ENCODE peak calls at places on chromosomes 4 and X, in nine cellular contexts. One of them, this sample, is unnamed. For H3K9me3 and H3K36me3, the result is how much of the 10 kb centered on the place peaks cover.

GRCh38 chrX:30618160-30618765 is 35.0 kb upstream of the GK start:
- DNase-seq in heart right ventricle: no peak
- DNase-seq in WERI-Rb-1: no peak
- DNase-seq in tibial artery: no peak
- DNase-seq in transverse colon: no peak
- DNase-seq in CD8-positive, alpha-beta T cell: no peak
- DNase-seq in sigmoid colon: no peak
- DNase-seq in esophagus squamous epithelium: no peak
- DNase-seq in GM23248: peak
- DNase-seq in this sample: no peak

GRCh38 chrX:152861116-152861515 is 30.3 kb downstream of the NSDHL start:
- DNase-seq in esophagus squamous epithelium: no peak
- DNase-seq in GM23248: no peak
- DNase-seq in transverse colon: no peak
- DNase-seq in WERI-Rb-1: peak
- DNase-seq in CD8-positive, alpha-beta T cell: no peak
- DNase-seq in heart right ventricle: no peak
- DNase-seq in sigmoid colon: no peak
- DNase-seq in tibial artery: no peak
- DNase-seq in this sample: no peak

GRCh38 chr4:83358410-83358809 is 23.8 kb upstream of the HPSE start:
- DNase-seq in CD8-positive, alpha-beta T cell: no peak
- DNase-seq in transverse colon: no peak
- DNase-seq in heart right ventricle: no peak
- DNase-seq in sigmoid colon: no peak
- DNase-seq in tibial artery: no peak
- DNase-seq in GM23248: peak
- DNase-seq in esophagus squamous epithelium: no peak
- DNase-seq in WERI-Rb-1: no peak
- DNase-seq in this sample: no peak

GRCh38 chr4:107034091-107034698 is 1.9 kb downstream of the DKK2 start:
- DNase-seq in esophagus squamous epithelium: no peak
- DNase-seq in CD8-positive, alpha-beta T cell: no peak
- DNase-seq in tibial artery: no peak
- DNase-seq in heart right ventricle: no peak
- DNase-seq in GM23248: peak
- DNase-seq in transverse colon: peak
- DNase-seq in WERI-Rb-1: peak
- DNase-seq in sigmoid colon: peak
- DNase-seq in this sample: peak

GRCh38 chr4:83213640-83214039 is 71.0 kb downstream of the COQ2 start:
- DNase-seq in transverse colon: no peak
- DNase-seq in CD8-positive, alpha-beta T cell: no peak
- DNase-seq in tibial artery: no peak
- DNase-seq in WERI-Rb-1: no peak
- DNase-seq in heart right ventricle: no peak
- DNase-seq in esophagus squamous epithelium: no peak
- DNase-seq in GM23248: no peak
- DNase-seq in sigmoid colon: no peak
- DNase-seq in this sample: no peak

GRCh38 chr4:22129454-22130075 is 181.0 kb upstream of the KCNIP4 start:
- DNase-seq in sigmoid colon: no peak
- DNase-seq in CD8-positive, alpha-beta T cell: no peak
- DNase-seq in tibial artery: no peak
- DNase-seq in transverse colon: peak
- DNase-seq in esophagus squamous epithelium: no peak
- DNase-seq in GM23248: peak
- DNase-seq in WERI-Rb-1: peak
- DNase-seq in heart right ventricle: no peak
- DNase-seq in this sample: no peak

GRCh38 chrX:79266702-79267101 is 100.4 kb downstream of the ITM2A start:
- DNase-seq in WERI-Rb-1: no peak
- DNase-seq in heart right ventricle: no peak
- DNase-seq in CD8-positive, alpha-beta T cell: no peak
- DNase-seq in esophagus squamous epithelium: no peak
- DNase-seq in sigmoid colon: no peak
- DNase-seq in GM23248: no peak
- DNase-seq in transverse colon: no peak
- DNase-seq in tibial artery: no peak
- DNase-seq in this sample: no peak

GRCh38 chrX:39900788-39901170 is 197.0 kb downstream of the BCOR start:
- DNase-seq in GM23248: peak
- DNase-seq in WERI-Rb-1: peak
- DNase-seq in CD8-positive, alpha-beta T cell: no peak
- DNase-seq in sigmoid colon: no peak
- DNase-seq in esophagus squamous epithelium: no peak
- DNase-seq in tibial artery: no peak
- DNase-seq in transverse colon: no peak
- DNase-seq in heart right ventricle: no peak
- DNase-seq in this sample: no peak

GRCh38 chrX:43552166-43552565 is 103.9 kb upstream of the MAOA start:
- DNase-seq in sigmoid colon: no peak
- DNase-seq in heart right ventricle: no peak
- DNase-seq in esophagus squamous epithelium: no peak
- DNase-seq in transverse colon: peak
- DNase-seq in tibial artery: no peak
- DNase-seq in WERI-Rb-1: no peak
- DNase-seq in CD8-positive, alpha-beta T cell: no peak
- DNase-seq in GM23248: no peak
- DNase-seq in this sample: no peak

GRCh38 chrX:134932528-134933217 is 58.1 kb upstream of the SMIM10 start:
- DNase-seq in transverse colon: no peak
- DNase-seq in CD8-positive, alpha-beta T cell: no peak
- DNase-seq in WERI-Rb-1: no peak
- DNase-seq in heart right ventricle: no peak
- DNase-seq in GM23248: peak
- DNase-seq in tibial artery: no peak
- DNase-seq in esophagus squamous epithelium: no peak
- DNase-seq in sigmoid colon: no peak
- DNase-seq in this sample: no peak

GRCh38 chr4:182192511-182193181 is 50.6 kb upstream of the TENM3 start:
- DNase-seq in heart right ventricle: no peak
- DNase-seq in tibial artery: no peak
- DNase-seq in GM23248: no peak
- DNase-seq in sigmoid colon: no peak
- DNase-seq in transverse colon: no peak
- DNase-seq in WERI-Rb-1: no peak
- DNase-seq in esophagus squamous epithelium: no peak
- DNase-seq in CD8-positive, alpha-beta T cell: no peak
- DNase-seq in this sample: no peak

GRCh38 chr4:85051526-85051925 is 85.0 kb upstream of the WDFY3 start:
- DNase-seq in transverse colon: no peak
- DNase-seq in CD8-positive, alpha-beta T cell: no peak
- DNase-seq in heart right ventricle: no peak
- DNase-seq in tibial artery: no peak
- DNase-seq in GM23248: no peak
- DNase-seq in WERI-Rb-1: no peak
- DNase-seq in sigmoid colon: no peak
- DNase-seq in esophagus squamous epithelium: no peak
- DNase-seq in this sample: no peak

GRCh38 chr4:34732579-34732978 is 1511.7 kb downstream of the ARAP2 start:
- DNase-seq in GM23248: no peak
- DNase-seq in sigmoid colon: no peak
- DNase-seq in tibial artery: no peak
- DNase-seq in esophagus squamous epithelium: no peak
- DNase-seq in WERI-Rb-1: no peak
- DNase-seq in heart right ventricle: no peak
- DNase-seq in CD8-positive, alpha-beta T cell: no peak
- DNase-seq in transverse colon: no peak
- DNase-seq in this sample: no peak

GRCh38 chr4:26947318-26947717 is 86.7 kb downstream of the STIM2 start:
- DNase-seq in heart right ventricle: no peak
- DNase-seq in transverse colon: no peak
- DNase-seq in WERI-Rb-1: no peak
- DNase-seq in tibial artery: no peak
- DNase-seq in CD8-positive, alpha-beta T cell: no peak
- DNase-seq in sigmoid colon: no peak
- DNase-seq in GM23248: no peak
- DNase-seq in esophagus squamous epithelium: no peak
- DNase-seq in this sample: no peak

GRCh38 chr4:26953770-26954423 is 93.3 kb downstream of the STIM2 start:
- DNase-seq in sigmoid colon: no peak
- DNase-seq in esophagus squamous epithelium: no peak
- DNase-seq in CD8-positive, alpha-beta T cell: no peak
- DNase-seq in transverse colon: no peak
- DNase-seq in WERI-Rb-1: no peak
- DNase-seq in GM23248: no peak
- DNase-seq in heart right ventricle: no peak
- DNase-seq in tibial artery: no peak
- DNase-seq in this sample: no peak

GRCh38 chr4:26952891-26953290 is 92.2 kb downstream of the STIM2 start:
- DNase-seq in WERI-Rb-1: no peak
- DNase-seq in sigmoid colon: no peak
- DNase-seq in tibial artery: no peak
- DNase-seq in esophagus squamous epithelium: no peak
- DNase-seq in GM23248: no peak
- DNase-seq in transverse colon: no peak
- DNase-seq in CD8-positive, alpha-beta T cell: no peak
- DNase-seq in heart right ventricle: no peak
- DNase-seq in this sample: no peak

GRCh38 chr4:26953361-26953760 is 92.7 kb downstream of the STIM2 start:
- DNase-seq in CD8-positive, alpha-beta T cell: no peak
- DNase-seq in sigmoid colon: no peak
- DNase-seq in heart right ventricle: no peak
- DNase-seq in WERI-Rb-1: no peak
- DNase-seq in esophagus squamous epithelium: no peak
- DNase-seq in tibial artery: no peak
- DNase-seq in transverse colon: no peak
- DNase-seq in GM23248: no peak
- DNase-seq in this sample: no peak

GRCh38 chr4:26950446-26950845 is 89.8 kb downstream of the STIM2 start:
- DNase-seq in esophagus squamous epithelium: no peak
- DNase-seq in heart right ventricle: no peak
- DNase-seq in CD8-positive, alpha-beta T cell: no peak
- DNase-seq in WERI-Rb-1: no peak
- DNase-seq in tibial artery: no peak
- DNase-seq in sigmoid colon: no peak
- DNase-seq in GM23248: no peak
- DNase-seq in transverse colon: no peak
- DNase-seq in this sample: no peak
- H3K9me3 ChIP-seq in esophagus squamous epithelium: under half
- H3K9me3 ChIP-seq in heart right ventricle: under half
- H3K9me3 ChIP-seq in CD8-positive, alpha-beta T cell: under half
- H3K9me3 ChIP-seq in WERI-Rb-1: under half
- H3K9me3 ChIP-seq in tibial artery: under half
- H3K9me3 ChIP-seq in sigmoid colon: under half
- H3K9me3 ChIP-seq in GM23248: under half
- H3K9me3 ChIP-seq in transverse colon: under half
- H3K9me3 ChIP-seq in this sample: under half

GRCh38 chr4:872241-872981 is 46.5 kb upstream of the CPLX1 start:
- DNase-seq in CD8-positive, alpha-beta T cell: no peak
- DNase-seq in transverse colon: no peak
- DNase-seq in esophagus squamous epithelium: no peak
- DNase-seq in WERI-Rb-1: no peak
- DNase-seq in tibial artery: no peak
- DNase-seq in heart right ventricle: no peak
- DNase-seq in sigmoid colon: no peak
- DNase-seq in GM23248: no peak
- DNase-seq in this sample: no peak
- H3K36me3 ChIP-seq in CD8-positive, alpha-beta T cell: under half
- H3K36me3 ChIP-seq in transverse colon: under half
- H3K36me3 ChIP-seq in esophagus squamous epithelium: under half
- H3K36me3 ChIP-seq in WERI-Rb-1: half or more
- H3K36me3 ChIP-seq in tibial artery: half or more
- H3K36me3 ChIP-seq in heart right ventricle: half or more
- H3K36me3 ChIP-seq in sigmoid colon: under half
- H3K36me3 ChIP-seq in GM23248: under half
- H3K36me3 ChIP-seq in this sample: half or more

DNA sequence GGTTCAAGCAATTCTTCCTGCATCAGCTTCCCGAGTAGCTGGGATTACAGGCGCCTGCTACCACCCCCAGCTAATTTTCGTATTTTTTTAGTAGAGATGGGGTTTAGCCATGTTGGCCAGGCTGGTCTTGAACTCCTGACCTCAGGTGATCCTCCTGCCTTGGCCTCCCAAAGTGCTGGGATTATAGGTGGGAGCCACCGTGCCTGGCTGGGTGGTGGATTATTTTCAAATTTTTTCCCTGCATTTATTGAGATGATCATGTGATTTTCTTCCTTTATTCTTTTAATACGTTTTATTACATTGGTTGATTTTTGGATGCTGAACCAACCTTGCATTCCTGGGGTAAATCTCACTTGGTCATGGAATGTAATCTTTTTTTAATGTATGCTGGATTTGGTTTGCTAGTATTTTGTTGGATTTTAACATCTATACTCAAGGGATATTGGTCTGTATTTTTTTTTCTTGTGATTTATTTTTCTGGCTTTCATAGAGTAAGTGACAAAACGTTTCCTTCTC is 30.9 kb downstream of the BMP2K start:
- DNase-seq in GM23248: no peak
- DNase-seq in CD8-positive, alpha-beta T cell: no peak
- DNase-seq in heart right ventricle: no peak
- DNase-seq in sigmoid colon: no peak
- DNase-seq in WERI-Rb-1: no peak
- DNase-seq in esophagus squamous epithelium: no peak
- DNase-seq in transverse colon: no peak
- DNase-seq in tibial artery: no peak
- DNase-seq in this sample: no peak
- H3K9me3 ChIP-seq in GM23248: under half
- H3K9me3 ChIP-seq in CD8-positive, alpha-beta T cell: under half
- H3K9me3 ChIP-seq in heart right ventricle: under half
- H3K9me3 ChIP-seq in sigmoid colon: under half
- H3K9me3 ChIP-seq in WERI-Rb-1: under half
- H3K9me3 ChIP-seq in esophagus squamous epithelium: under half
- H3K9me3 ChIP-seq in transverse colon: under half
- H3K9me3 ChIP-seq in tibial artery: under half
- H3K9me3 ChIP-seq in this sample: under half

GRCh38 chrX:314781-315595 is 3.6 kb downstream of the GTPBP6 start:
- DNase-seq in CD8-positive, alpha-beta T cell: no peak
- DNase-seq in esophagus squamous epithelium: no peak
- DNase-seq in sigmoid colon: peak
- DNase-seq in WERI-Rb-1: no peak
- DNase-seq in tibial artery: peak
- DNase-seq in heart right ventricle: no peak
- DNase-seq in GM23248: no peak
- DNase-seq in transverse colon: no peak
- DNase-seq in this sample: no peak

GRCh38 chrX:316351-317325 is 2.0 kb downstream of the GTPBP6 start:
- DNase-seq in sigmoid colon: peak
- DNase-seq in transverse colon: peak
- DNase-seq in CD8-positive, alpha-beta T cell: no peak
- DNase-seq in tibial artery: peak
- DNase-seq in heart right ventricle: no peak
- DNase-seq in GM23248: no peak
- DNase-seq in esophagus squamous epithelium: no peak
- DNase-seq in WERI-Rb-1: no peak
- DNase-seq in this sample: no peak

GRCh38 chrX:312621-313331 is 5.8 kb downstream of the GTPBP6 start:
- DNase-seq in CD8-positive, alpha-beta T cell: no peak
- DNase-seq in esophagus squamous epithelium: no peak
- DNase-seq in GM23248: no peak
- DNase-seq in heart right ventricle: no peak
- DNase-seq in tibial artery: no peak
- DNase-seq in WERI-Rb-1: no peak
- DNase-seq in sigmoid colon: peak
- DNase-seq in transverse colon: no peak
- DNase-seq in this sample: no peak

GRCh38 chrX:313546-313945 is 5.0 kb downstream of the GTPBP6 start:
- DNase-seq in transverse colon: no peak
- DNase-seq in CD8-positive, alpha-beta T cell: no peak
- DNase-seq in sigmoid colon: peak
- DNase-seq in esophagus squamous epithelium: no peak
- DNase-seq in heart right ventricle: no peak
- DNase-seq in tibial artery: no peak
- DNase-seq in GM23248: no peak
- DNase-seq in WERI-Rb-1: no peak
- DNase-seq in this sample: no peak

GRCh38 chrX:314049-314448 is 4.5 kb downstream of the GTPBP6 start:
- DNase-seq in sigmoid colon: peak
- DNase-seq in WERI-Rb-1: no peak
- DNase-seq in GM23248: no peak
- DNase-seq in esophagus squamous epithelium: no peak
- DNase-seq in heart right ventricle: no peak
- DNase-seq in tibial artery: no peak
- DNase-seq in CD8-positive, alpha-beta T cell: no peak
- DNase-seq in transverse colon: no peak
- DNase-seq in this sample: no peak
- H3K36me3 ChIP-seq in sigmoid colon: under half
- H3K36me3 ChIP-seq in WERI-Rb-1: under half
- H3K36me3 ChIP-seq in GM23248: under half
- H3K36me3 ChIP-seq in esophagus squamous epithelium: under half
- H3K36me3 ChIP-seq in heart right ventricle: half or more
- H3K36me3 ChIP-seq in tibial artery: half or more
- H3K36me3 ChIP-seq in CD8-positive, alpha-beta T cell: under half
- H3K36me3 ChIP-seq in transverse colon: under half
- H3K36me3 ChIP-seq in this sample: half or more

This sample was measured in right atrium auricular region.